ENCODE peak calls at places on chromosomes 12 and 14, in seven cellular contexts. B, O, L, K, N, A and C are unnamed samples.

GRCh38 chr14:53963491-53964227 is 7.0 kb upstream of the BMP4 start:
- DNase-seq in B (peak; percentile 55), O (peak; percentile 71), L (peak; percentile 73), K (peak; percentile 35), N (peak; percentile 59), A (peak; percentile 76), C (peak; percentile 70)

GRCh38 chr12:121190523-121191031 is 19.4 kb upstream of the P2RX4 start:
- DNase-seq in B (no peak), O (no peak), L (no peak), K (no peak), N (no peak), A (no peak), C (no peak)

GRCh38 chr14:60346706-60347105 is 97.7 kb downstream of the PPM1A start:
- DNase-seq in B (no peak), O (no peak), L (no peak), K (no peak), N (no peak), A (no peak), C (no peak)

GRCh38 chr14:75010472-75010871 is 7.8 kb downstream of the EIF2B2 start:
- DNase-seq in B (no peak), O (no peak), L (no peak), K (no peak), N (no peak), A (no peak), C (no peak)

GRCh38 chr12:70121562-70121961 is 121.7 kb upstream of the CNOT2 start:
- DNase-seq in B (no peak), O (no peak), L (no peak), K (no peak), N (no peak), A (no peak), C (no peak)

GRCh38 chr14:97709552-97709951 is 912.4 kb downstream of the VRK1 start:
- DNase-seq in B (no peak), O (no peak), L (no peak), K (no peak), N (no peak), A (no peak), C (no peak)

GRCh38 chr12:7212678-7213077 is 23.2 kb downstream of the PEX5 start:
- DNase-seq in B (no peak), O (no peak), L (no peak), K (no peak), N (no peak), A (no peak), C (no peak)

GRCh38 chr12:42039146-42039545 is 105.5 kb downstream of the GXYLT1 start:
- DNase-seq in B (no peak), O (no peak), L (no peak), K (peak; percentile 22), N (no peak), A (no peak), C (no peak)

GRCh38 chr14:72939630-72940029 is 13.4 kb downstream of the DCAF4 start:
- DNase-seq in B (no peak), O (no peak), L (no peak), K (no peak), N (no peak), A (no peak), C (no peak)

GRCh38 chr12:12819221-12819620 is 6.1 kb downstream of the DDX47 start:
- DNase-seq in B (no peak), O (no peak), L (no peak), K (no peak), N (no peak), A (no peak), C (no peak)
- H3K4me1 ChIP-seq in B (no peaks in the 10 kb centered on the region), O (peaks cover 40% of the 10 kb centered on the region), L (peaks cover 1% of the 10 kb centered on the region), K (peaks cover 34% of the 10 kb centered on the region), N (no peaks in the 10 kb centered on the region), A (peaks cover 33% of the 10 kb centered on the region), C (peaks cover 23% of the 10 kb centered on the region)

GRCh38 chr14:24677956-24678355 is 44.0 kb upstream of the GZMB start:
- DNase-seq in B (no peak), O (no peak), L (no peak), K (no peak), N (no peak), A (no peak), C (no peak)

GRCh38 chr14:24673534-24674203 is 39.7 kb upstream of the GZMB start:
- DNase-seq in B (no peak), O (no peak), L (no peak), K (no peak), N (no peak), A (no peak), C (no peak)

GRCh38 chr14:24670594-24670993 is 36.6 kb upstream of the GZMB start:
- DNase-seq in B (no peak), O (no peak), L (no peak), K (no peak), N (no peak), A (no peak), C (no peak)

GRCh38 chr14:24673059-24673458 is 39.1 kb upstream of the GZMB start:
- DNase-seq in B (no peak), O (no peak), L (no peak), K (no peak), N (no peak), A (no peak), C (no peak)

DNA sequence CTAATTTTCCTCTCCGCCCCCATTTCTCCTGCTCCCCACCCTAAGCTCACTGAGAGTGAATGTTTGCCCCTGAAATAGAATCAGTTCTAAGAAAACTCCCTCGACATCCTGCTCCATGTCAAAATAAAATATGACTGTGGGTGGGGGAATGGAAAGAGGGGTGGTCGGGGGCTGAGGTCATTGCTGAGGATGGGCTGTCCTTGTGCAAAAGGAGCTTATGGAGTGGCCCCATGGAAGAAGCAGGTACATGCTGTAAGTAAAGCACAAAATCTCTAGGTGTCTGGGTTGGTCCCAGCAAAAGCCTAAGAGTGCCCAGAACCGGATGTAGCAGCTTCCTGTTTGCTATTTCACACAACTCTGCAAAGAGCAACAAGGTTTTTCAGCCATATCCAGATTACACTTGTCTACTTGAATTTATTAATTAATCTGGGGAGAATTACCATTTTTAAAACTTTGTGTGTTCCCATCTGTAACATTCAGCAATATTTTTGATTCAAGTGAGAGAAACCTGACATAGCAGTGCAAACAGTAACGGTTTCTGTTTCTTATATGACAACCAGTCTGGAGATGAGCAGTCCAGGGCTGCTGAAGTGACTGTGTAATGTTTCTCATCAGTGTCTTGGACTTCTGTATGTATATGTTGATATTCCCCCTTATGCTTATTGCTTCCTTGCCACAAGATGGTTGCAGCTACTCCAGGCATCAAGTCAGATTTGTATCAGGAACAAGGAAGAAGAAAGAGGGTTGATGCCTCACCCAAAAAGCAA is 40.4 kb upstream of the GZMB start:
- DNase-seq in B (no peak), O (no peak), L (no peak), K (no peak), N (no peak), A (no peak), C (no peak)
- H3K4me3 ChIP-seq in B (no peak overlapping the region), O (no peak overlapping the region), L (no peak overlapping the region), K (no peak overlapping the region), N (no peak overlapping the region), A (no peak overlapping the region), C (no peak overlapping the region)

GRCh38 chr12:79547044-79547734 is 143.6 kb downstream of the PAWR start:
- DNase-seq in B (no peak), O (no peak), L (peak; percentile 74), K (no peak), N (peak; percentile 68), A (no peak), C (no peak)

GRCh38 chr12:79547735-79548347 is 142.9 kb downstream of the PAWR start:
- DNase-seq in B (peak; percentile 38), O (no peak), L (no peak), K (no peak), N (no peak), A (no peak), C (no peak)

GRCh38 chr12:79546461-79547043 is 144.2 kb downstream of the PAWR start:
- DNase-seq in B (no peak), O (no peak), L (no peak), K (no peak), N (no peak), A (no peak), C (no peak)

GRCh38 chr12:79549531-79550271 is 141.1 kb downstream of the PAWR start:
- DNase-seq in B (no peak), O (no peak), L (no peak), K (no peak), N (no peak), A (no peak), C (no peak)

DNA sequence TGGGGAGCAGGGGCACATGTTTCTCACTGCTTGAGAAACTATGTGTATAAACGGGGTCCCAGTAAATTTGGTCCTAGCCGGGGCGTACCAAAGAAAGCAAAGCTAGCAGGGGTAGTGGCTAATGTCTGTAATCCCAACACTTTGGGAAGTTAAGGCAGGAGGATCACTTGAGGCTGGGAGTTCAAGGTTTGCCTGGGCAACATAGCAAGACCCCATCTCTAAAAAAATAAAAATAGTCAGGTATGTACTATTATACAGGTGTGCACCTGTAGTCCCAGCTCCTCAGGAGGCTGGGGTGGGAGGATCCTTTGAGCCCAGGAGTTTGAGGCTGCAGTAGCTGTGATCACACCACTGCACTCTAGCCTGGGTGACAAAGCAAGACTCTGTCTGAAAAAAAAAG is 142.2 kb downstream of the PAWR start:
- DNase-seq in B (no peak), O (no peak), L (no peak), K (no peak), N (no peak), A (no peak), C (no peak)
- H3K4me1 ChIP-seq in B (peaks cover 6% of the 10 kb centered on the region), O (peaks cover 13% of the 10 kb centered on the region), L (peaks cover 6% of the 10 kb centered on the region), K (no peaks in the 10 kb centered on the region), N (peaks cover 16% of the 10 kb centered on the region), A (peaks cover 23% of the 10 kb centered on the region), C (peaks cover 49% of the 10 kb centered on the region)

DNA sequence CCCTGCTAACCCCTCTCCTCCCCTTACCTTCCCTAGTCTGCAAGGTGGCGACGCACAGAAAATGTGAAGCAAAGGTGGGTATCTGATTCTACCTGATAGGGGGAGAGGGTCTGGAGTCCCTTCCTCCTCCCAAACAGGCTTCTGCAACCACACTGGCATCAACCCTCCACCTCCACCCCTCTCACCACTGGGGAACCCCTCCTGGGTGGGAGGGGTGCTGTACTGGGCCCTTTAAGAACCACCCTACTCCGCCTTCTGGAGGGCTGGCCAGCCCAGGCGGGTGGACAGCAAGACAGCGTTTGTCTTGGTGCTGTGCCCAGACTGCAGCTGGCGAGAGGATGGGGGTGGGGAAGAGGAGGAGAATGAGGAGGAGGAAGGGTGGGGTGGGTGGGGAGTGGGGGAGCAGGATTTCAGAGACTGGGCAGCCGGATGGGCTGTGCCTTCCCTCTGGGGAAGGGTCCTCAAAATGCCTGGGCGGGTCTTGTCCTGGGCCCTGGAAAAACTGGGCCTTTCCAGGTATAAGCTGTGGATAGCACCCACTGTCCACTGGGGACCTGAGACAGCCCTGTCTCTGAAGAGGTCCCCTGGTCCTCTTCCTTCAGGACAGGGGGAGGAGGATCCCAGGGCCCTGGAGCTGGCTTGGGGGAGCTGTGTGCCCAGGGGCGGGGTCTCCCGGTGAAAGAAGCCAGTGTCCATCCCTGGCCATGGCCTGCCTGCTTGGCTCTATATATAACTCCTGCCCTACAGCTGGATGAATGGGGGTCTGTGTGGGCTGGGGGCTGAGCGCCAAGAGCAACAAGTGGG is 2.8 kb downstream of the TNS2 start:
- DNase-seq in B (peak; percentile 96), O (peak; percentile 97), L (peak; percentile 91), K (peak; percentile 92), N (no peak), A (peak; percentile 92), C (peak; percentile 92)
- H3K4me3 ChIP-seq in B (peak overlapping the region; percentile 79), O (peak overlapping the region; percentile 51), L (no peak overlapping the region), K (peak overlapping the region; percentile 86), N (no peak overlapping the region), A (peak overlapping the region; percentile 86), C (peak overlapping the region; percentile 46)

GRCh38 chr12:1575799-1576401 is 18.5 kb downstream of the FBXL14 start:
- DNase-seq in B (no peak), O (no peak), L (no peak), K (no peak), N (no peak), A (no peak), C (no peak)
- H3K4me1 ChIP-seq in B (no peaks in the 10 kb centered on the region), O (peaks cover 27% of the 10 kb centered on the region), L (peaks cover 7% of the 10 kb centered on the region), K (no peaks in the 10 kb centered on the region), N (no peaks in the 10 kb centered on the region), A (peaks cover 14% of the 10 kb centered on the region), C (peaks cover 33% of the 10 kb centered on the region)

GRCh38 chr12:54032627-54033100 is at the start of gene HOXC5:
- DNase-seq in B (peak; percentile 65), O (peak; percentile 87), L (peak; percentile 66), K (peak; percentile 76), N (peak; percentile 93), A (peak; percentile 72), C (peak; percentile 84)
- H3K4me3 ChIP-seq in B (peak within 1 kb of the TSS; percentile 50), O (peak within 1 kb of the TSS; percentile 7), L (no peak within 1 kb of the TSS), K (peak within 1 kb of the TSS; percentile 62), N (no peak within 1 kb of the TSS), A (peak within 1 kb of the TSS; percentile 33), C (peak within 1 kb of the TSS; percentile 55)